ENCODE peak calls at places on chromosomes 5 and 9, in five cellular contexts. N, T, H, Z and U are unnamed samples.

GRCh38 chr9:614421-614820 is 227.1 kb upstream of the DMRT1 start:
- DNase-seq in T (peak), N (no peak), Z (no peak), H (no peak), U (no peak)

GRCh38 chr9:134618823-134619454 is 22.7 kb upstream of the COL5A1 start:
- DNase-seq in N (no peak), T (no peak), H (no peak), Z (no peak), U (no peak)

GRCh38 chr5:167970002-167970401 is 321.4 kb upstream of the WWC1 start:
- DNase-seq in T (peak), Z (no peak), H (no peak), N (no peak), U (no peak)

GRCh38 chr9:122360891-122361290 is 9.9 kb upstream of the PTGS1 start:
- DNase-seq in N (peak), Z (no peak), H (no peak), T (no peak), U (peak)

GRCh38 chr9:121178676-121179372 is 22.8 kb downstream of the RAB14 start:
- DNase-seq in T (no peak), N (no peak), H (no peak), Z (no peak), U (no peak)

GRCh38 chr5:125381290-125381689 is 634.9 kb upstream of the ZNF608 start:
- DNase-seq in T (no peak), H (no peak), N (no peak), Z (no peak), U (no peak)

GRCh38 chr5:102690910-102691309 is 64.2 kb upstream of the PAM start:
- DNase-seq in N (no peak), Z (no peak), T (no peak), H (no peak), U (no peak)

GRCh38 chr9:109270971-109271900 is 49.6 kb downstream of the EPB41L4B start:
- DNase-seq in T (no peak), Z (no peak), N (no peak), H (no peak), U (no peak)

GRCh38 chr9:3527653-3527960 is 1.8 kb upstream of the RFX3 start:
- DNase-seq in Z (no peak), T (no peak), H (no peak), N (no peak), U (no peak)

GRCh38 chr5:140349244-140349643 is 2.8 kb upstream of the HBEGF start:
- DNase-seq in T (no peak), Z (peak), H (no peak), N (no peak), U (peak)

GRCh38 chr5:50667653-50668403 is 1.4 kb downstream of the PARP8 start:
- DNase-seq in N (peak), T (peak), Z (peak), H (no peak), U (peak)

GRCh38 chr5:128869970-128870747 is 95.1 kb upstream of the SLC27A6 start:
- DNase-seq in T (no peak), Z (no peak), N (peak), H (no peak), U (no peak)

GRCh38 chr5:144134181-144134827 is 36.2 kb downstream of the YIPF5 start:
- DNase-seq in Z (no peak), T (no peak), H (no peak), N (no peak), U (peak)

GRCh38 chr9:97766092-97766491 is 69.0 kb upstream of the XPA start:
- DNase-seq in Z (no peak), H (no peak), T (peak), N (no peak), U (peak)

GRCh38 chr9:130214921-130215320 is 42.7 kb downstream of the NCS1 start:
- DNase-seq in N (no peak), H (no peak), T (no peak), Z (no peak), U (no peak)

GRCh38 chr5:109318455-109319108 is 91.2 kb downstream of the PJA2 start:
- DNase-seq in H (no peak), N (no peak), T (no peak), Z (no peak), U (no peak)

GRCh38 chr5:96780626-96781025 is 27.1 kb downstream of the ERAP1 start:
- DNase-seq in T (peak), H (peak), N (no peak), Z (no peak), U (peak)

GRCh38 chr9:35432076-35432475 is 57.8 kb upstream of the RUSC2 start:
- DNase-seq in N (no peak), H (no peak), Z (no peak), T (no peak), U (peak)

GRCh38 chr9:18362901-18363685 is 110.9 kb upstream of the ADAMTSL1 start:
- DNase-seq in N (peak), H (peak), T (peak), Z (peak), U (no peak)

GRCh38 chr5:181207960-181208253 is 2.9 kb upstream of the TRIM7 start:
- DNase-seq in T (no peak), H (no peak), Z (no peak), N (no peak), U (no peak)

GRCh38 chr5:174295736-174296481 is 250.4 kb downstream of the NSG2 start:
- DNase-seq in T (no peak), H (no peak), Z (no peak), N (no peak), U (no peak)

GRCh38 chr9:8332296-8332695 is 532.7 kb upstream of the DMAC1 start:
- DNase-seq in N (peak), T (no peak), Z (no peak), H (no peak), U (no peak)

GRCh38 chr5:32446660-32447059 is 2.1 kb upstream of the ZFR start:
- DNase-seq in H (no peak), T (no peak), Z (peak), N (no peak), U (no peak)

GRCh38 chr5:172175263-172175719 is 12.7 kb downstream of the STK10 start:
- DNase-seq in Z (peak), H (no peak), N (no peak), T (no peak), U (no peak)

GRCh38 chr5:3600106-3600997 is 4.7 kb downstream of the IRX1 start:
- DNase-seq in N (peak), T (no peak), Z (no peak), H (no peak), U (peak)

GRCh38 chr5:141672856-141673813 is 8.9 kb downstream of the ARAP3 start:
- DNase-seq in Z (no peak), N (peak), T (peak), H (no peak), U (no peak)

GRCh38 chr5:149345892-149346222 is 558 bp downstream of the GRPEL2 start:
- DNase-seq in N (peak), Z (no peak), H (no peak), T (peak), U (no peak)

GRCh38 chr5:176856746-176857145 is 42.4 kb downstream of the HK3 start:
- DNase-seq in Z (no peak), N (no peak), T (no peak), H (no peak), U (no peak)

GRCh38 chr9:110141118-110141797 is 66.7 kb downstream of the C9orf152 start:
- DNase-seq in N (peak), T (peak), Z (no peak), H (peak), U (peak)

GRCh38 chr5:95908799-95909198 is 52.9 kb downstream of the ELL2 start:
- DNase-seq in T (no peak), Z (no peak), N (no peak), H (no peak), U (peak)